ENCODE peak calls at places on chromosomes 6 and 20, in eight cellular contexts. Q, I, O, Z, P, V, N and B are unnamed samples. For H3K27me3, the result is how much of the 10 kb centered on the place peaks cover.

GRCh38 chr6:78308025-78308424 is 559.3 kb upstream of the IRAK1BP1 start:
- DNase-seq in O (no peak), I (no peak), P (no peak), V (no peak), Q (no peak), Z (no peak), N (no peak), B (no peak)

GRCh38 chr6:38579010-38579628 is 60.6 kb downstream of the BTBD9 start:
- DNase-seq in N (no peak), Q (no peak), P (no peak), I (no peak), V (no peak), O (no peak), Z (no peak), B (no peak)

GRCh38 chr6:131231103-131231502 is 95.8 kb downstream of the AKAP7 start:
- DNase-seq in Q (no peak), N (no peak), P (no peak), I (no peak), V (no peak), O (no peak), Z (no peak), B (no peak)

GRCh38 chr6:14211596-14211961 is 94.0 kb downstream of the CD83 start:
- DNase-seq in I (peak), Z (peak), V (peak), Q (peak), O (peak), P (no peak), N (peak), B (peak)

GRCh38 chr20:43003318-43003928 is 186.3 kb downstream of the PTPRT start:
- DNase-seq in Q (no peak), V (no peak), Z (no peak), O (no peak), I (no peak), P (no peak), N (no peak), B (no peak)

GRCh38 chr20:53773792-53774371 is 180.2 kb upstream of the ZNF217 start:
- DNase-seq in Z (peak), P (no peak), O (no peak), V (no peak), N (no peak), Q (no peak), I (no peak), B (no peak)

GRCh38 chr6:137876547-137876946 is 9.5 kb downstream of the TNFAIP3 start:
- DNase-seq in I (no peak), P (no peak), V (no peak), Q (no peak), N (no peak), Z (no peak), O (no peak), B (no peak)

GRCh38 chr6:132820629-132821381 is 6.4 kb downstream of the RPS12 start:
- DNase-seq in O (no peak), P (no peak), I (no peak), N (no peak), V (no peak), Z (no peak), Q (no peak), B (no peak)

GRCh38 chr20:59765599-59766177 is 161.3 kb downstream of the PHACTR3 start:
- DNase-seq in N (no peak), I (no peak), Q (peak), Z (peak), V (no peak), O (no peak), P (peak), B (no peak)

GRCh38 chr6:165404703-165405102 is 95.3 kb upstream of the C6orf118 start:
- DNase-seq in Q (no peak), V (no peak), N (no peak), I (no peak), P (no peak), Z (no peak), O (no peak), B (no peak)

GRCh38 chr6:38025431-38025830 is 205.9 kb downstream of the ZFAND3 start:
- DNase-seq in Q (no peak), P (no peak), Z (no peak), V (no peak), O (no peak), I (no peak), N (no peak), B (no peak)

GRCh38 chr20:58303547-58303946 is 6.0 kb upstream of the RAB22A start:
- DNase-seq in I (no peak), P (no peak), V (no peak), Q (no peak), N (no peak), Z (no peak), O (no peak), B (no peak)

GRCh38 chr6:153538491-153538890 is 407.4 kb upstream of the RGS17 start:
- DNase-seq in Q (no peak), O (no peak), I (no peak), P (no peak), V (no peak), Z (peak), N (no peak), B (no peak)

GRCh38 chr6:15399651-15400470 is 154.0 kb downstream of the JARID2 start:
- DNase-seq in V (peak), I (no peak), N (peak), O (peak), Q (no peak), P (peak), Z (peak), B (peak)

GRCh38 chr6:39821739-39822532 is 29.8 kb downstream of the DAAM2 start:
- DNase-seq in V (no peak), P (no peak), Q (no peak), Z (no peak), O (peak), N (no peak), I (no peak), B (peak)

GRCh38 chr6:36337814-36338213 is 1.1 kb upstream of the BNIP5 start:
- DNase-seq in V (no peak), I (no peak), Z (peak), O (no peak), P (no peak), Q (no peak), N (no peak), B (no peak)

GRCh38 chr6:43911354-43911624 is 141.3 kb downstream of the VEGFA start:
- DNase-seq in Z (no peak), P (no peak), V (no peak), N (no peak), I (no peak), O (no peak), Q (no peak), B (no peak)

GRCh38 chr6:157151029-157151428 is 172.3 kb downstream of the TMEM242 start:
- DNase-seq in N (no peak), Z (no peak), Q (no peak), V (no peak), I (no peak), O (no peak), P (no peak), B (no peak)

GRCh38 chr6:142485256-142485655 is 183.4 kb downstream of the ADGRG6 start:
- DNase-seq in Z (no peak), I (no peak), N (no peak), O (no peak), P (no peak), V (no peak), Q (no peak), B (no peak)

GRCh38 chr6:158286413-158286812 is 25.9 kb upstream of the TULP4 start:
- DNase-seq in N (no peak), O (no peak), V (no peak), Z (no peak), I (no peak), P (no peak), Q (no peak), B (no peak)

GRCh38 chr20:34704177-34705007 is at the start of gene TP53INP2:
- DNase-seq in Q (peak), O (peak), P (peak), I (peak), N (peak), Z (peak), V (peak), B (peak)

GRCh38 chr6:139219271-139219729 is 72.5 kb downstream of the TXLNB start:
- DNase-seq in O (peak), P (peak), Q (peak), N (peak), V (peak), Z (peak), I (peak), B (peak)

GRCh38 chr20:7383218-7383617 is 557.0 kb downstream of the HAO1 start:
- DNase-seq in N (no peak), Q (no peak), Z (no peak), O (no peak), P (no peak), I (no peak), V (no peak), B (no peak)

GRCh38 chr20:49559411-49560081 is 8.4 kb downstream of the PTGIS start:
- DNase-seq in P (no peak), V (no peak), I (no peak), Q (no peak), Z (no peak), O (peak), N (no peak), B (no peak)

GRCh38 chr20:37786043-37786442 is 92.2 kb downstream of the CTNNBL1 start:
- DNase-seq in V (no peak), N (no peak), Z (no peak), I (no peak), P (peak), O (no peak), Q (no peak), B (no peak)

GRCh38 chr6:167350322-167350721 is 25.4 kb downstream of the TTLL2 start:
- DNase-seq in Q (no peak), O (no peak), N (no peak), Z (no peak), P (no peak), V (peak), I (no peak), B (no peak)

GRCh38 chr20:63833776-63834544 is 2.9 kb upstream of the ZBTB46 start:
- DNase-seq in Z (no peak), N (no peak), O (no peak), P (no peak), Q (no peak), V (no peak), I (no peak), B (peak)

GRCh38 chr6:63816979-63817436 is 181.4 kb downstream of the PHF3 start:
- DNase-seq in Q (no peak), V (no peak), O (no peak), Z (peak), I (no peak), N (no peak), P (no peak), B (no peak)

GRCh38 chr6:81572020-81572419 is 180.5 kb downstream of the TENT5A start:
- DNase-seq in O (peak), Q (no peak), N (no peak), P (no peak), V (no peak), Z (no peak), I (no peak), B (no peak)

GRCh38 chr6:106097368-106098231 is 11.5 kb downstream of the PRDM1 start:
- DNase-seq in Q (no peak), I (peak), Z (peak), V (peak), N (no peak), P (peak), O (no peak), B (no peak)

GRCh38 chr6:1527098-1527497 is 82.6 kb upstream of the FOXC1 start:
- DNase-seq in O (no peak), Q (peak), Z (no peak), P (peak), N (no peak), I (peak), V (peak), B (peak)

GRCh38 chr6:158521759-158522158 is 38.1 kb upstream of the TMEM181 start:
- DNase-seq in O (no peak), N (no peak), Q (no peak), V (no peak), P (no peak), Z (no peak), I (no peak), B (no peak)

GRCh38 chr20:16803965-16804792 is 56.0 kb downstream of the OTOR start:
- DNase-seq in I (no peak), Z (peak), V (peak), O (no peak), N (peak), P (peak), Q (peak), B (peak)

GRCh38 chr20:8375898-8376297 is 243.8 kb downstream of the PLCB1 start:
- DNase-seq in V (no peak), O (no peak), I (no peak), Q (no peak), N (no peak), P (peak), Z (no peak), B (no peak)

GRCh38 chr20:61057313-61058171 is 194.5 kb upstream of the CDH4 start:
- DNase-seq in I (no peak), Z (no peak), O (no peak), V (no peak), P (peak), Q (no peak), N (no peak), B (no peak)

GRCh38 chr20:21708738-21709534 is 3.5 kb downstream of the PAX1 start:
- DNase-seq in V (no peak), O (no peak), I (no peak), P (no peak), Z (no peak), N (no peak), Q (no peak), B (no peak)

GRCh38 chr20:21707999-21708737 is 2.7 kb downstream of the PAX1 start:
- DNase-seq in Q (no peak), O (no peak), I (no peak), Z (no peak), V (no peak), P (no peak), N (no peak), B (no peak)

GRCh38 chr20:21705466-21706344 is at the start of gene PAX1:
- DNase-seq in Q (no peak), Z (peak), V (no peak), P (peak), O (no peak), N (no peak), I (no peak), B (no peak)

GRCh38 chr20:21706345-21707195 is 1.1 kb downstream of the PAX1 start:
- DNase-seq in P (no peak), V (no peak), O (no peak), Q (no peak), I (no peak), N (no peak), Z (no peak), B (no peak)

GRCh38 chr20:21707267-21707666 is 1.8 kb downstream of the PAX1 start:
- DNase-seq in I (no peak), V (no peak), Z (no peak), O (no peak), N (no peak), Q (no peak), P (no peak), B (no peak)
- H3K27me3 ChIP-seq in I (half or more), V (half or more), Z (half or more), O (under half), N (under half), Q (under half), P (under half), B (under half)

GRCh38 chr6:104941694-104942177 is 15.2 kb upstream of the LIN28B start:
- DNase-seq in Q (no peak), Z (peak), O (no peak), V (no peak), P (no peak), I (no peak), N (no peak), B (no peak)
- H3K27me3 ChIP-seq in Q (under half), Z (under half), O (under half), V (under half), P (half or more), I (half or more), N (under half), B (under half)

GRCh38 chr20:11979306-11980128 is 61.8 kb downstream of the BTBD3 start:
- DNase-seq in I (no peak), P (no peak), N (no peak), Z (no peak), Q (no peak), V (no peak), O (no peak), B (no peak)

GRCh38 chr20:11980263-11980662 is 62.6 kb downstream of the BTBD3 start:
- DNase-seq in Q (no peak), V (no peak), Z (no peak), N (no peak), I (no peak), P (no peak), O (no peak), B (no peak)

GRCh38 chr20:11981366-11981947 is 63.8 kb downstream of the BTBD3 start:
- DNase-seq in N (no peak), I (no peak), Q (no peak), V (no peak), Z (no peak), O (no peak), P (no peak), B (no peak)

GRCh38 chr20:11976966-11977365 is 59.3 kb downstream of the BTBD3 start:
- DNase-seq in I (no peak), Z (no peak), Q (no peak), P (no peak), O (no peak), N (no peak), V (no peak), B (no peak)

GRCh38 chr20:11978496-11978895 is 60.8 kb downstream of the BTBD3 start:
- DNase-seq in N (no peak), O (no peak), I (no peak), Q (no peak), P (no peak), Z (no peak), V (no peak), B (no peak)
- H3K27me3 ChIP-seq in N (under half), O (under half), I (under half), Q (under half), P (under half), Z (under half), V (under half), B (under half)

GRCh38 chr20:62549029-62549428 is 73.2 kb upstream of the GATA5 start:
- DNase-seq in N (no peak), O (no peak), Q (no peak), P (no peak), I (no peak), Z (no peak), V (no peak), B (no peak)

GRCh38 chr20:62551408-62552323 is 75.9 kb upstream of the GATA5 start:
- DNase-seq in Z (no peak), N (no peak), O (no peak), I (no peak), V (no peak), P (no peak), Q (no peak), B (no peak)

GRCh38 chr20:62549499-62550086 is 73.8 kb upstream of the GATA5 start:
- DNase-seq in P (no peak), I (no peak), V (no peak), Q (no peak), Z (no peak), N (no peak), O (no peak), B (no peak)

GRCh38 chr20:62548483-62548882 is 72.7 kb upstream of the GATA5 start:
- DNase-seq in Q (no peak), P (no peak), V (no peak), I (no peak), Z (no peak), N (no peak), O (no peak), B (no peak)

GRCh38 chr20:62550087-62550565 is 74.3 kb upstream of the GATA5 start:
- DNase-seq in Z (no peak), I (no peak), V (no peak), O (peak), P (peak), N (no peak), Q (no peak), B (peak)
- H3K27me3 ChIP-seq in Z (half or more), I (half or more), V (under half), O (under half), P (under half), N (under half), Q (under half), B (under half)

GRCh38 chr6:47785187-47785586 is 3.4 kb downstream of the OPN5 start:
- DNase-seq in N (no peak), O (no peak), V (no peak), P (no peak), Z (no peak), Q (no peak), I (no peak), B (no peak)

GRCh38 chr6:47792216-47792733 is 10.4 kb downstream of the OPN5 start:
- DNase-seq in Q (no peak), Z (no peak), V (no peak), I (no peak), P (no peak), N (no peak), O (no peak), B (no peak)

GRCh38 chr6:47788498-47788884 is 6.7 kb downstream of the OPN5 start:
- DNase-seq in P (no peak), V (no peak), I (no peak), Z (no peak), N (no peak), Q (no peak), O (no peak), B (no peak)

GRCh38 chr6:47789553-47789952 is 7.7 kb downstream of the OPN5 start:
- DNase-seq in N (no peak), Z (no peak), I (no peak), P (no peak), V (no peak), Q (no peak), O (no peak), B (no peak)

GRCh38 chr6:47787620-47788497 is 6.0 kb downstream of the OPN5 start:
- DNase-seq in O (no peak), N (peak), I (peak), V (peak), P (peak), Q (peak), Z (peak), B (peak)
- H3K27me3 ChIP-seq in O (under half), N (under half), I (under half), V (under half), P (under half), Q (under half), Z (under half), B (under half)

GRCh38 chr6:52251113-52251512 is 6.8 kb upstream of the IL17F start:
- DNase-seq in Z (no peak), N (no peak), P (no peak), I (no peak), O (no peak), Q (no peak), V (no peak), B (no peak)
- H3K27me3 ChIP-seq in Z (under half), N (under half), P (under half), I (under half), O (under half), Q (under half), V (under half), B (under half)

DNA sequence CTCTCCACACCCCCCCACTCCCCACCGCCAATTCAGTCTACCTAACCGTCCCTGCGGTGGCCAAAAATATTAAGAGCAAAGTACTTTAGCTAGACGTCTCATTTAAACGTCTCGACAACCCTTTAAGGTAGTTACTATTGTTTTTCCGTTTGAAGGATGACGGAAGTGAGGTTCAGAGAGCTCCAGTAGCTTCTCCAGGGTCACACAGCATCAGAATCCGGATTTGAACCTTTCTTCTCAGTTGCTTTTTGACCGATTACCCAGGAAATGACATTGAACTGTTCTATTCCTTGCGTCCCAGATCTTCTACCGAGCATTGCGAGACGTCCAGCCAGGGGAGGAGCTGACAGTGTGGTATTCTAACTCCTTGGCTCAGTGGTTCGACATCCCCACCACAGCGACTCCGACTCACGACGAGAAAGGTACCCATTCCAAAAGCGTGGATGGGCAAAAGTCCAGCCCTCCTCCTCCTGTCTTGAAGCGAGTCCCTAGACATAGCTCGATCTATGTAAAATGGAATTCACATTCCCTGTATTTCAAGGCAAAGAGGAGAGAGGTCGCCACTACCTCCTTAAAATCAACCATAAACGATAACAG is 2.4 kb downstream of the PRDM13 start:
- DNase-seq in N (no peak), P (no peak), Z (no peak), V (no peak), O (no peak), I (no peak), Q (no peak), B (no peak)
- H3K27me3 ChIP-seq in N (half or more), P (half or more), Z (half or more), V (half or more), O (under half), I (half or more), Q (half or more), B (under half)

GRCh38 chr6:41531016-41531415 is 15.2 kb upstream of the FOXP4 start:
- DNase-seq in Q (no peak), I (no peak), N (no peak), V (no peak), O (no peak), P (no peak), Z (no peak), B (no peak)

GRCh38 chr6:41530476-41530875 is 15.7 kb upstream of the FOXP4 start:
- DNase-seq in O (no peak), Z (no peak), V (no peak), Q (no peak), I (no peak), P (no peak), N (no peak), B (no peak)

GRCh38 chr6:41529970-41530369 is 16.2 kb upstream of the FOXP4 start:
- DNase-seq in P (no peak), N (no peak), I (no peak), Z (no peak), O (no peak), V (no peak), Q (no peak), B (no peak)

GRCh38 chr6:41529049-41529448 is 17.1 kb upstream of the FOXP4 start:
- DNase-seq in P (no peak), Q (no peak), I (no peak), V (no peak), O (no peak), N (no peak), Z (no peak), B (no peak)

GRCh38 chr6:41531591-41532582 is 14.3 kb upstream of the FOXP4 start:
- DNase-seq in Z (peak), I (peak), V (no peak), Q (no peak), P (no peak), N (no peak), O (peak), B (no peak)
- H3K27me3 ChIP-seq in Z (under half), I (under half), V (under half), Q (under half), P (under half), N (under half), O (under half), B (under half)

GRCh38 chr6:32852844-32853540 is 512 bp downstream of the TAP1 start:
- DNase-seq in Z (peak), P (peak), O (peak), V (peak), N (peak), I (peak), Q (no peak), B (peak)
- H3K27me3 ChIP-seq in Z (under half), P (under half), O (under half), V (under half), N (under half), I (under half), Q (under half), B (under half)